ENCODE peak calls at places on chromosomes 5 and 9, in six cellular contexts. Z is psoas muscle, U is IMR-90, D is lower lobe of right lung, L is astrocyte, P is uterus. A is an unnamed sample.

GRCh38 chr9:89988458-89988857 is 383.6 kb downstream of the GADD45G start:
- DNase-seq in Z (no peak), U (peak), D (no peak), L (no peak), P (no peak), A (no peak)

GRCh38 chr9:136695955-136696354 is 8.7 kb upstream of the AGPAT2 start:
- DNase-seq in Z (no peak), U (no peak), D (no peak), L (no peak), P (no peak), A (no peak)

GRCh38 chr5:66864240-66864884 is 268.2 kb downstream of the MAST4 start:
- DNase-seq in Z (no peak), U (peak), D (no peak), L (peak), P (no peak), A (peak)

GRCh38 chr5:94376672-94377345 is 241.6 kb downstream of the KIAA0825 start:
- DNase-seq in Z (no peak), U (no peak), D (peak), L (no peak), P (no peak), A (no peak)

GRCh38 chr9:91586282-91586681 is 162.7 kb upstream of the NFIL3 start:
- DNase-seq in Z (no peak), U (no peak), D (no peak), L (no peak), P (no peak), A (no peak)

GRCh38 chr5:179620293-179620692 is 3.2 kb downstream of the HNRNPH1 start:
- DNase-seq in Z (no peak), U (no peak), D (no peak), L (no peak), P (no peak), A (no peak)

GRCh38 chr9:74078647-74079046 is 418.5 kb upstream of the RORB start:
- DNase-seq in Z (no peak), U (no peak), D (no peak), L (peak), P (no peak), A (peak)

GRCh38 chr9:33354651-33355211 is 47.6 kb downstream of the AQP7 start:
- DNase-seq in Z (no peak), U (peak), D (no peak), L (peak), P (no peak), A (no peak)

GRCh38 chr5:15683332-15683731 is 183.4 kb downstream of the FBXL7 start:
- DNase-seq in Z (no peak), U (peak), D (no peak), L (no peak), P (no peak), A (no peak)

GRCh38 chr5:14281746-14282181 is 138.6 kb downstream of the TRIO start:
- DNase-seq in Z (no peak), U (no peak), D (no peak), L (no peak), P (no peak), A (no peak)

GRCh38 chr5:13601152-13601551 is 343.3 kb downstream of the DNAH5 start:
- DNase-seq in Z (no peak), U (peak), D (no peak), L (peak), P (no peak), A (peak)

GRCh38 chr9:3992924-3993323 is 306.9 kb downstream of the GLIS3 start:
- DNase-seq in Z (no peak), U (peak), D (no peak), L (peak), P (no peak), A (no peak)

GRCh38 chr5:34772267-34772666 is 66.7 kb upstream of the TTC23L start:
- DNase-seq in Z (no peak), U (no peak), D (no peak), L (no peak), P (no peak), A (no peak)

GRCh38 chr9:35035851-35036701 is 36.3 kb downstream of the VCP start:
- DNase-seq in Z (peak), U (peak), D (peak), L (no peak), P (peak), A (no peak)

GRCh38 chr9:3674561-3674960 is 148.8 kb upstream of the RFX3 start:
- DNase-seq in Z (no peak), U (no peak), D (no peak), L (no peak), P (no peak), A (no peak)

GRCh38 chr9:115397591-115398312 is 279.8 kb upstream of the TNC start:
- DNase-seq in Z (no peak), U (no peak), D (no peak), L (no peak), P (no peak), A (no peak)

GRCh38 chr5:172777381-172778222 is 6.6 kb upstream of the DUSP1 start:
- DNase-seq in Z (peak), U (peak), D (peak), L (peak), P (peak), A (peak)

GRCh38 chr5:154757647-154758406 is 2.6 kb downstream of the LARP1 start:
- DNase-seq in Z (no peak), U (peak), D (no peak), L (peak), P (no peak), A (peak)

GRCh38 chr5:84885479-84886258 is 501.0 kb upstream of the EDIL3 start:
- DNase-seq in Z (no peak), U (peak), D (no peak), L (peak), P (peak), A (no peak)

GRCh38 chr5:36090033-36090432 is 23.4 kb upstream of the UGT3A2 start:
- DNase-seq in Z (no peak), U (peak), D (no peak), L (no peak), P (no peak), A (no peak)

GRCh38 chr5:93141969-93142368 is 439.1 kb downstream of the NR2F1-AS1 start:
- DNase-seq in Z (no peak), U (peak), D (no peak), L (no peak), P (no peak), A (no peak)

GRCh38 chr5:178998441-178998840 is 3.3 kb upstream of the GRM6 start:
- DNase-seq in Z (no peak), U (no peak), D (no peak), L (no peak), P (no peak), A (no peak)

GRCh38 chr5:175129121-175129520 is 314.9 kb downstream of the DRD1 start:
- DNase-seq in Z (no peak), U (no peak), D (no peak), L (no peak), P (no peak), A (no peak)

GRCh38 chr5:69083412-69083811 is 10.4 kb upstream of the SLC30A5 start:
- DNase-seq in Z (no peak), U (no peak), D (no peak), L (no peak), P (no peak), A (peak)

GRCh38 chr9:77649109-77649812 is 1.1 kb upstream of the GNA14 start:
- DNase-seq in Z (no peak), U (no peak), D (no peak), L (peak), P (no peak), A (peak)

GRCh38 chr5:158812381-158812780 is 287.3 kb downstream of the EBF1 start:
- DNase-seq in Z (peak), U (no peak), D (no peak), L (no peak), P (no peak), A (no peak)

GRCh38 chr9:130880599-130881220 is 15.9 kb downstream of the QRFP start:
- DNase-seq in Z (no peak), U (no peak), D (peak), L (no peak), P (no peak), A (no peak)

GRCh38 chr5:55601209-55601618 is 66.5 kb upstream of the PLPP1 start:
- DNase-seq in Z (peak), U (peak), D (peak), L (peak), P (peak), A (peak)

GRCh38 chr9:77433675-77434445 is 214.3 kb downstream of the GNA14 start:
- DNase-seq in Z (peak), U (peak), D (peak), L (peak), P (peak), A (peak)

GRCh38 chr9:114834386-114834785 is 28.5 kb upstream of the TNFSF15 start:
- DNase-seq in Z (no peak), U (no peak), D (no peak), L (no peak), P (no peak), A (no peak)

GRCh38 chr9:128285033-128285784 is 9.1 kb downstream of the SWI5 start:
- DNase-seq in Z (no peak), U (no peak), D (no peak), L (no peak), P (no peak), A (no peak)

GRCh38 chr5:132764671-132765070 is 12.4 kb downstream of the SEPTIN8 start:
- DNase-seq in Z (no peak), U (no peak), D (no peak), L (no peak), P (no peak), A (no peak)

GRCh38 chr5:141560141-141560540 is 58.7 kb downstream of the DIAPH1 start:
- DNase-seq in Z (no peak), U (no peak), D (no peak), L (peak), P (no peak), A (peak)

GRCh38 chr5:141560725-141561483 is 57.9 kb downstream of the DIAPH1 start:
- DNase-seq in Z (peak), U (peak), D (peak), L (peak), P (peak), A (peak)

GRCh38 chr5:141557681-141558136 is 61.1 kb downstream of the DIAPH1 start:
- DNase-seq in Z (peak), U (peak), D (peak), L (peak), P (peak), A (peak)

GRCh38 chr5:141559481-141559880 is 59.3 kb downstream of the DIAPH1 start:
- DNase-seq in Z (no peak), U (peak), D (no peak), L (peak), P (no peak), A (peak)

DNA sequence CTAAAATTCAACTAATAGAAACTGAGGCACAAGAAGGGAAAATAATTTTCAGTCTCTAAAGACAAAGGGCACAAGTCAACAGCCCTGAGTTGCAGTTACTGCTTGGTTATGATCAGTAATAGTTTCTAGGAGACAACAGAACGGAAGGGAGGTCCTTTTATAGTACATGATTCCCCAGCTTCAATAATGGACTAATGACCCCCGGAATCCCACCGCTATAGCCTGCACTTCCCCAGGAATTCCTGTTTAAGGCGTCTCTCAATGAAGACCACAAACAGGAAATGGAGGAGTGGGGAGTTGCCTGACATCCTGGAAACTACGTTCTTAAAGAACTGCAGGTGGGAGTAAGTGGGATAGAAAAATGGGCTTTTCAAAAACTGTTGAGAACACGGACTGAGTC is 60.6 kb downstream of the DIAPH1 start:
- DNase-seq in Z (no peak), U (peak), D (no peak), L (peak), P (no peak), A (no peak)
- TF ChIP-seq CTCF in Z (no peak), U (no peak), D (no peak), L (no peak), P (no peak), A (peak)

DNA sequence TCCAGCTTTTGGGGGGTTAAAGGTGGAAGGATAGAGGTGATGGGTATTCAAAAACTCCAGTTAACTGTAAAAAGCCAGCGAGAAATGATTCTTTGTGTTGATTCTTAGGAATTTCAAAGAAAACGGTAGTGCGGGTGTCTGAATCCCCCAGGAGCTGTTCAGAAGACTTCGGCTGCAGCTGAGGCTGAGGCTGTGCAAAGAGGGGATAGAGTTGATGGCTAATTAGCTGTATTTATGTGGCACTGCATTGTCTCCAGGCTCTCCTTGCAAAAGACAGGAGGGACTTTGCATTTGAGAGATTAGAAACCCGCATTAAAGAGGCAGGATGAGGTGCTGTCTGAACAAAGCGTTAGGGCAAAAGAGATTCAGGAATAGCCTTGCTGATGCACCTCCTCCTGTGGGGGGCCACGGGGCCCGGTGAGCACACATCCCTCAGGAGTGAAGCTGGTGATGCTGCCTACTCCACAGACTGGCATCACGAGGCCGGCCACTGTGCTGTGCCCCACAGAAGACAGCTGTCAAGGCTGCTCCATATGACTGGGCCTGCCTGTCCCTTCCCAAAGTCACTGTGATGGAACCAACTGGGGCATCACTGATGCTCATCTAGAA is 343.6 kb upstream of the DAP start:
- DNase-seq in Z (no peak), U (no peak), D (no peak), L (no peak), P (no peak), A (no peak)
- H3K27ac ChIP-seq in Z (no peak), U (no peak), D (no peak), L (no peak), P (no peak), A (no peak)

DNA sequence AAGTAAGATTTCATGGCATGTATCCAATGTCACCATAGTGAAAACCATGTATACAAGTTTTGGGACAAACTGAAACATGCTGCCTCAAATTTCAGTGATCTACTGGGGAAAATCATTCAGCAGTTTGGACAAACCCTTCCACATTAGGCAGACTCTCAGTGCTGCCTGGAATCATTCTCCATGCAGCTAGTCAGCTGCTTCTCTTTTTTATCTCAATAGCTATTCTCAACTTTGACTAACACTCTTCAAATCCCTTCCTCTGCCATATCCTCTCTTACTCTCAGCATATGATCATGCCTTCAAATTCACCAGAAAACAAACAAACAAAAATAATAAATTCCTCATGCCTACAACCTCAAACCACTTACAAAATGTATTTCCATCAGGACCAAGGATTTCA is 323.3 kb downstream of the MAN2A1 start:
- DNase-seq in Z (no peak), U (no peak), D (no peak), L (no peak), P (no peak), A (no peak)
- TF ChIP-seq CTCF in Z (no peak), U (no peak), D (no peak), L (no peak), P (no peak), A (no peak)

DNA sequence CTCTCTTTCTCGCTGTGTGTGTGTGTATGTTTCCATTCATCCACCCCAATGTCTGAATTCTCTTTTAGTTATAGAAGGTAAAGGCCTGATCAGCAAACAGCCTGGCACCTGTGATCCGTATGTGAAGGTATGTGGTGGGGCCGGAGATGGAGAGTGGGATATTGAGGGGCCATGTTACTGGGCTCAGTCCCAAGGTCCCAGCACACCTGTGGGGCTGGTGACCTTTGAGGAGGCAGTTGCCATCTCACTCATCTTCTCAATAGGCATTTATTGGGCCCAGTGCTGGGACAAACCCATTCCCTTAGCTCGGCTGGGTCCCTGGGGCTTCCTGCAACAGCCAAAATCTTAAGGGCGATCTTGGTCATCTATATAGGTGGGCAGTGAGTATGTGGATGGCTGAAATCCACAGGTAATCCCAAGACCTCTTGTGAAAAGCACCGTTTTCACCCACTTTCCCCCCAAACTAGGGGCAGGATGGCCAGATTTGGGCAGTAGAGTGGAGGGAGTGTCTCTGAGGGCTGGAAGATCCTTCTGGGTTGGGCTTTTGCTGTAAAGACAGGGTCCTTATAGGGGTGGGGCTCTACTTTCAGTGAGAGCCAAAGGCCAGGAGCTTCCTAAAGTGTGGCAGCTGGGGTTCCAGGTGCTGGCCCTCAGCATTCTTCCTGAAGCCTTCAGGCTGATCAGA is 19.6 kb downstream of the RGS3 start:
- DNase-seq in Z (no peak), U (no peak), D (no peak), L (no peak), P (no peak), A (no peak)
- H3K27ac ChIP-seq in Z (peak), U (no peak), D (peak), L (no peak), P (peak), A (no peak)

GRCh38 chr5:138632900-138633489 is 57.8 kb upstream of the HSPA9 start:
- DNase-seq in Z (peak), U (peak), D (peak), L (peak), P (peak), A (no peak)
- TF ChIP-seq CTCF in Z (peak), U (peak), D (peak), L (peak), P (no peak), A (no peak)

GRCh38 chr9:626591-626990 is 214.9 kb upstream of the DMRT1 start:
- DNase-seq in Z (no peak), U (no peak), D (no peak), L (no peak), P (no peak), A (no peak)

GRCh38 chr9:627571-627970 is 213.9 kb upstream of the DMRT1 start:
- DNase-seq in Z (no peak), U (peak), D (no peak), L (no peak), P (no peak), A (no peak)

GRCh38 chr9:631596-631995 is 209.9 kb upstream of the DMRT1 start:
- DNase-seq in Z (no peak), U (peak), D (no peak), L (peak), P (no peak), A (no peak)

GRCh38 chr9:629136-629535 is 212.4 kb upstream of the DMRT1 start:
- DNase-seq in Z (no peak), U (peak), D (no peak), L (no peak), P (no peak), A (no peak)

GRCh38 chr9:630817-631216 is 210.7 kb upstream of the DMRT1 start:
- DNase-seq in Z (no peak), U (peak), D (no peak), L (no peak), P (no peak), A (no peak)
- H3K27ac ChIP-seq in Z (no peak), U (no peak), D (no peak), L (no peak), P (peak), A (peak)

GRCh38 chr9:117414220-117414905 is 494 bp downstream of the ASTN2 start:
- DNase-seq in Z (peak), U (no peak), D (no peak), L (no peak), P (no peak), A (peak)

GRCh38 chr9:117414906-117415583 is at the start of gene ASTN2:
- DNase-seq in Z (peak), U (no peak), D (no peak), L (no peak), P (no peak), A (peak)

GRCh38 chr9:117413346-117414219 is 1.3 kb downstream of the ASTN2 start:
- DNase-seq in Z (no peak), U (no peak), D (no peak), L (no peak), P (no peak), A (no peak)

GRCh38 chr9:117416856-117417255 is 2.0 kb upstream of the ASTN2 start:
- DNase-seq in Z (no peak), U (no peak), D (no peak), L (no peak), P (no peak), A (no peak)

GRCh38 chr9:117415584-117415937 is 704 bp upstream of the ASTN2 start:
- DNase-seq in Z (no peak), U (no peak), D (no peak), L (no peak), P (no peak), A (no peak)
- TF ChIP-seq CTCF in Z (no peak), U (no peak), D (no peak), L (no peak), P (no peak), A (no peak)

A was measured in RWPE1.